ENCODE peak calls at places on chromosomes 11 and 22, in four cellular contexts. D, T, K and F are unnamed samples. For H3K4me1, the result is how much of the 10 kb centered on the place peaks cover.

GRCh38 chr11:113991170-113991569 is 16.3 kb downstream of the HTR3A start:
- DNase-seq in D (peak), T (peak), K (no peak), F (no peak)

GRCh38 chr11:88507771-88508557 is 170.4 kb upstream of the CTSC start:
- DNase-seq in D (peak), T (no peak), K (no peak), F (no peak)

GRCh38 chr11:72598901-72599300 is 75.3 kb downstream of the PDE2A start:
- DNase-seq in K (peak), D (peak), T (no peak), F (no peak)

GRCh38 chr11:47408598-47409439 is 429 bp downstream of the SLC39A13 start:
- DNase-seq in D (peak), T (peak), K (peak), F (no peak)

GRCh38 chr11:85182437-85183109 is 444.6 kb downstream of the DLG2 start:
- DNase-seq in K (no peak), D (peak), T (peak), F (no peak)

GRCh38 chr11:33695051-33695566 is 5.5 kb downstream of the C11orf91 start:
- DNase-seq in K (no peak), T (no peak), D (no peak), F (peak)

GRCh38 chr22:31857247-31857646 is 87.1 kb upstream of the YWHAH start:
- DNase-seq in T (peak), D (peak), K (no peak), F (no peak)

GRCh38 chr11:20610825-20611224 is 11.4 kb downstream of the SLC6A5 start:
- DNase-seq in D (no peak), K (no peak), T (peak), F (no peak)

GRCh38 chr11:26778000-26778757 is 56.3 kb upstream of the SLC5A12 start:
- DNase-seq in K (no peak), D (no peak), T (peak), F (no peak)

GRCh38 chr11:57474751-57475115 is 14.4 kb downstream of the RTN4RL2 start:
- DNase-seq in T (no peak), D (no peak), K (no peak), F (no peak)

GRCh38 chr11:27699926-27700350 is 317 bp downstream of the BDNF start:
- DNase-seq in T (no peak), D (no peak), K (peak), F (no peak)

GRCh38 chr11:19828382-19829108 is 115.9 kb downstream of the NAV2 start:
- DNase-seq in T (peak), K (no peak), D (no peak), F (no peak)

GRCh38 chr11:130115218-130115617 is 44.4 kb upstream of the ST14 start:
- DNase-seq in D (no peak), T (no peak), K (no peak), F (no peak)

GRCh38 chr11:47518212-47518959 is 34.5 kb downstream of the CELF1 start:
- DNase-seq in T (no peak), K (no peak), D (no peak), F (no peak)

GRCh38 chr11:3130269-3131071 is 34.6 kb downstream of the OSBPL5 start:
- DNase-seq in K (peak), D (no peak), T (peak), F (peak)

GRCh38 chr11:129853508-129854228 is 38.0 kb downstream of the TMEM45B start:
- DNase-seq in D (no peak), K (no peak), T (peak), F (peak)

GRCh38 chr11:45290586-45290985 is 4.4 kb upstream of the SYT13 start:
- DNase-seq in K (no peak), D (no peak), T (no peak), F (no peak)

GRCh38 chr11:71210861-71211260 is 41.5 kb downstream of the SHANK2 start:
- DNase-seq in T (no peak), K (peak), D (no peak), F (no peak)

GRCh38 chr11:46513934-46514342 is 79.9 kb downstream of the AMBRA1 start:
- DNase-seq in D (no peak), T (peak), K (no peak), F (no peak)

GRCh38 chr22:44811141-44811540 is 58.8 kb downstream of the ARHGAP8 start:
- DNase-seq in D (no peak), K (peak), T (no peak), F (no peak)

GRCh38 chr11:32436751-32437405 is 1.5 kb upstream of the WT1 start:
- DNase-seq in T (no peak), K (no peak), D (no peak), F (no peak)

GRCh38 chr22:33747029-33747428 is 173.2 kb downstream of the LARGE1 start:
- DNase-seq in D (no peak), T (no peak), K (no peak), F (no peak)

DNA sequence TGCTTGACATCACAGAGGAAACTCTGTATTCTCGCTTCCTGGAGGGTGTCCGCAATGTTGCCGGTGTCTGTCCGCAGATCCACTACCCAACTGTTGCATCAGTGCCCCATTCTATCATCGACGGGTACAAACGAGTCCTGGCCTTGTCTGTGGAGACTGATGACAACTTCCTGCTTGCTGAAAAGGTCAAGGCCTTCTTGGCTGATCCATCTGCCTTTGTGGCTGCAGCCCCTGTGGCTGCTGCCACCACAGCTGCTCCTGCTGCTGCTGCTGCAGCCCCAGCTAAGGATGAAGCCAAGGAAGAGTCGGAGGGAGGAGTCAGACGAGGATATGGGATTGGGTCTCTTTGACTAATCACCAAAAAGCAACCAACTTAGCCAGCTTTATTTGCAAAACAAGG is 42.9 kb upstream of the DAGLA start:
- DNase-seq in K (no peak), T (no peak), D (no peak), F (no peak)
- H3K4me1 ChIP-seq in K (under half), T (under half), D (under half), F (under half)

GRCh38 chr22:21629262-21630149 is at the start of gene YDJC:
- DNase-seq in K (peak), T (peak), D (peak), F (peak)
- H3K4me1 ChIP-seq in K (under half), T (under half), D (under half), F (under half)

DNA sequence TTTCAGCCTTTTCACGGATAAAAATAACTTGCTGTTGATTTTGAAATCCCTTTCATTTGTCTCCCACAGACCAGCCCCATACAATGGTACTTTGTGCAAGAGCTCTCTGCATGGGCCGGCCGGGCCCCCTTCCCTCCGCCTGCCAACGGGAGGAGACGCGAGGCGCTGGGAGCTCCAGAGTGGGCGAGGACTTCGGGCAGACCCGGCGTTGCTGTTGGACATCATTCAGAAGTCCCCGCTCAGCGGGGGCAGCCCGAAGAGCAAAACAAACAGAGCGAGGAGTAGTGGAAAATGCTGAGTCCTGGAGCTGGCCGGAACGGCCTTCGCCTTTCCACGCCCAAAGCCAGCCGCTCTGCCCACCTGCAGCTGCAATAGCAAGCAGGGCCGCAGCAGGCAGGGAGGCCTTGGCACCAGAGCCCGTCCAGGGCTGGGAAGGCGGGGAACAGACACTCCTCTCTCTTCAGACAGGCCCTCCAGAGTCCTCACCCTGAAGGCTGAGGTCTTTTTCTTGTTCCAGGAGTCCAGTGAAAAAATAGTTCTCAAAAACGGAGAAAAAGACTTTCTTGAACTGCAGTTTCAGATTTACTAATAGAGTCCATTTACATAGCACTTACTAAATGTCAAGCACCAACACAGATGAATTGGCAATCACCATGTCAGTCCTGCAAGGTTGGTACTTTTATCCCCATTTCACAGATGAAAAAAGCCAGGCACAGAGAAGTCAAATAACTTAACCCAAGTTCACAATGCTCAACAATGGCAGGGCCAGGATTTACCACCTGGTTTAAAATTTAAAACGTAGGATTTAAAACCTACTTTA is 135.5 kb downstream of the ETS1 start:
- DNase-seq in D (peak), K (peak), T (peak), F (peak)
- H3K4me1 ChIP-seq in D (under half), K (under half), T (half or more), F (under half)

GRCh38 chr11:68403424-68403823 is 57.1 kb upstream of the PPP6R3 start:
- DNase-seq in D (no peak), K (peak), T (no peak), F (no peak)

GRCh38 chr11:68402355-68403031 is 58.1 kb upstream of the PPP6R3 start:
- DNase-seq in K (no peak), D (peak), T (no peak), F (no peak)

GRCh38 chr11:68399916-68400315 is 60.6 kb upstream of the PPP6R3 start:
- DNase-seq in D (no peak), T (no peak), K (no peak), F (peak)

GRCh38 chr11:68403831-68404230 is 56.7 kb upstream of the PPP6R3 start:
- DNase-seq in T (no peak), K (no peak), D (no peak), F (no peak)

DNA sequence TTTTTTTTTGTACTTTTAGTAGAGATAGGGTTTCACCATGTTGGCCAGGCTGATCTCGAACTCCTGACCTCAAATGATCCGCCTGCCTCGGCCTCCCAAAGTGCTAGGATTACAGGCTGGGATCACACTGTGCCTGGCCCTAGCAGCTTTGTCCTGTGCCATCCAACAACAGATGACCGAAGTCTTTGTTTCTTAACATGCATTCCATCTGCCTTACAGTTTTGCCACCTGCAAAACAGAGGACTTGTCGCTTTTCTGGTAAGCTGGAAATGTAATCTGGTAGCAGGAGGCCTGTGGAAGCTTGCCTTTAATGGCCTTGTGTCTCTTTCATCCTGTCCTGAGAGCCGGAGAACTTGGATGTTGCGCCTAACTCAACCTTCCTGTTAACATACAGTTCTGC is 58.7 kb upstream of the PPP6R3 start:
- DNase-seq in T (no peak), D (no peak), K (no peak), F (no peak)
- H3K4me1 ChIP-seq in T (under half), D (under half), K (under half), F (under half)

GRCh38 chr22:26403827-26404226 is 25.2 kb upstream of the ASPHD2 start:
- DNase-seq in D (no peak), T (no peak), K (no peak), F (no peak)
- H3K4me1 ChIP-seq in D (under half), T (under half), K (under half), F (under half)

GRCh38 chr11:60913793-60914619 is at the start of gene TMEM109:
- DNase-seq in K (peak), T (peak), D (peak), F (peak)
- H3K4me1 ChIP-seq in K (under half), T (under half), D (under half), F (under half)

GRCh38 chr11:110095554-110095953 is 2.4 kb downstream of the ZC3H12C start:
- DNase-seq in T (peak), D (no peak), K (no peak), F (no peak)

GRCh38 chr11:110093407-110094297 is 460 bp downstream of the ZC3H12C start:
- DNase-seq in T (peak), D (peak), K (peak), F (peak)

GRCh38 chr11:110092577-110093406 is at the start of gene ZC3H12C:
- DNase-seq in T (peak), D (peak), K (peak), F (peak)

GRCh38 chr11:110096369-110096976 is 3.3 kb downstream of the ZC3H12C start:
- DNase-seq in D (no peak), T (no peak), K (no peak), F (no peak)

GRCh38 chr11:110094298-110095073 is 1.3 kb downstream of the ZC3H12C start:
- DNase-seq in T (no peak), D (no peak), K (no peak), F (no peak)
- H3K4me1 ChIP-seq in T (under half), D (under half), K (under half), F (under half)

GRCh38 chr22:46109474-46110003 is 40.8 kb upstream of the PPARA start:
- DNase-seq in T (no peak), K (no peak), D (no peak), F (no peak)
- H3K4me1 ChIP-seq in T (half or more), K (under half), D (under half), F (half or more)

GRCh38 chr22:40051322-40051721 is 56.6 kb downstream of the FAM83F start:
- DNase-seq in D (no peak), T (no peak), K (no peak), F (no peak)

GRCh38 chr22:40046126-40046525 is 51.4 kb downstream of the FAM83F start:
- DNase-seq in K (no peak), D (no peak), T (no peak), F (no peak)

GRCh38 chr22:40053460-40053859 is 58.7 kb downstream of the FAM83F start:
- DNase-seq in K (no peak), T (no peak), D (no peak), F (no peak)

GRCh38 chr22:40054486-40054885 is 59.7 kb downstream of the FAM83F start:
- DNase-seq in K (no peak), D (no peak), T (no peak), F (no peak)

GRCh38 chr22:40050258-40050657 is 55.5 kb downstream of the FAM83F start:
- DNase-seq in K (no peak), T (no peak), D (no peak), F (no peak)
- H3K4me1 ChIP-seq in K (under half), T (under half), D (under half), F (under half)

DNA sequence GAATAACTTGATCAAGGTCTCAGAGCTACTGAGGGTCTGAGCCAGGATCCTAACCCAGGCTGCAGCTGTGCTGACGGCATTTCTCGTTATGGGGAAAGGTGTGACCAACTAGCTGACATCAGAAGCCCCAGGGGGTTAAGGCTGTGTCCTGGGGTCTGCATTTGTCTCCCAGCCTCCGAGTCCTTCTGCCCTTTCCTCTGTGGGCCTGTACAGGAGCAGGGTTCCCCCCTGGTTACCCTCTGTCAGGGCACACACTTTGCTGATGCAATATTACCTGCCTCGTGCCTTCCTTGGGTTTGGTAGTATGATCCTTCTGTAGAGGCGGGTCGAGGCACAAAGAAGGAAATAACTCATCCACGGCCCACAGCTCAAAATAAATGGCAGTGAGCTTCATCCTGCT is 183.0 kb downstream of the TBC1D22A start:
- DNase-seq in T (no peak), K (no peak), D (no peak), F (no peak)
- H3K4me1 ChIP-seq in T (under half), K (under half), D (under half), F (under half)